ENCODE peak calls at places on chromosomes 6 and 20, in ten cellular contexts. P is heart right ventricle; Q is prostate gland; Z is CD8-positive, alpha-beta T cell; Y is BE2C; K is right cardiac atrium; L is SK-N-SH; X is right atrium auricular region; T is ovary; I is CD4-positive, alpha-beta memory T cell. D is an unnamed sample.

GRCh38 chr6:139147628-139148027 is 12.7 kb downstream of the HECA start:
- DNase-seq in P (no peak), Q (no peak), Z (no peak), Y (no peak), K (no peak), L (no peak), X (no peak), T (no peak), I (no peak), D (no peak)

GRCh38 chr6:169791721-169792131 is 40.3 kb downstream of the ERMARD start:
- DNase-seq in P (no peak), Q (no peak), Z (no peak), Y (no peak), K (no peak), L (no peak), X (no peak), T (no peak), I (no peak), D (peak; percentile 34)

GRCh38 chr6:36349240-36349639 is 12.6 kb upstream of the BNIP5 start:
- DNase-seq in P (no peak), Q (peak; percentile 90), Z (peak; percentile 19), Y (peak; percentile 68), K (no peak), L (no peak), X (no peak), T (no peak), I (peak; percentile 47), D (peak; percentile 59)

GRCh38 chr6:31356216-31356945 is 598 bp downstream of the HLA-B start:
- DNase-seq in P (peak; percentile 60), Q (no peak), Z (peak; percentile 36), Y (no peak), K (peak; percentile 84), L (peak; percentile 20), X (no peak), T (peak; percentile 38), I (peak; percentile 73), D (peak; percentile 62)

GRCh38 chr20:18156045-18156444 is 18.4 kb downstream of the KAT14 start:
- DNase-seq in P (no peak), Q (no peak), Z (no peak), Y (no peak), K (no peak), L (no peak), X (no peak), T (no peak), I (no peak), D (no peak)

GRCh38 chr20:54228841-54229240 is 21.0 kb downstream of the PFDN4 start:
- DNase-seq in P (no peak), Q (no peak), Z (no peak), Y (no peak), K (no peak), L (no peak), X (no peak), T (no peak), I (no peak), D (no peak)

GRCh38 chr6:42370323-42370985 is 81.3 kb downstream of the TRERF1 start:
- DNase-seq in P (no peak), Q (no peak), Z (no peak), Y (no peak), K (no peak), L (no peak), X (no peak), T (no peak), I (no peak), D (no peak)

GRCh38 chr20:37209661-37210314 is 30.4 kb upstream of the MROH8 start:
- DNase-seq in P (no peak), Q (no peak), Z (no peak), Y (no peak), K (no peak), L (no peak), X (no peak), T (no peak), I (no peak), D (no peak)

GRCh38 chr6:119347466-119348307 is 1.9 kb downstream of the MAN1A1 start:
- DNase-seq in P (peak; percentile 19), Q (peak; percentile 30), Z (peak; percentile 23), Y (peak; percentile 55), K (no peak), L (no peak), X (no peak), T (no peak), I (peak; percentile 53), D (peak; percentile 79)

DNA sequence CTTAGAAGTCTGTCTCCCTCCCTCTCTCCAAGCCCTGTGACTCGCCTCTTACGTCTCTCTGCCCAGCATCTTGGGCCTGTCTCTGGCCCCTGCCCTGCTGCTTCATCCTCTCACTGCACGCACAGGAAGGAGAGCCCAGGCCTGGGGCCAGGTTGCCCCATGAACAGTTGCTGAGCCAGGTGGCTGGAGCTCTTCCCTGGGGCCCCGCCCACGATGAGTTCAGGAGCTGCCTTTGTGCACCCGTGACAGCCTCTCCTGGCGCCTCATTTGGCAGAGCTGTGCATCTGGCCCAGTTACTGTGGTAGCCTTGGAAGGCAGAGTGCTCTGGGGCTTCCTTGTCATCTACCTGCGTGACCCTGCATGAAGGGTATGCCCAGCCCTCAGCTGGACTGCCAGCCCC is 44.5 kb downstream of the SLC52A3 start:
- DNase-seq in P (no peak), Q (peak; percentile 43), Z (no peak), Y (no peak), K (peak; percentile 63), L (no peak), X (no peak), T (no peak), I (no peak), D (no peak)
- H3K27me3 ChIP-seq in P (peaks cover 18% of the 10 kb centered on the region), Q (peaks cover 3% of the 10 kb centered on the region), Z (peaks cover 4% of the 10 kb centered on the region), Y (no peaks in the 10 kb centered on the region), K (no peaks in the 10 kb centered on the region), L (peaks cover 8% of the 10 kb centered on the region), X (peaks cover 6% of the 10 kb centered on the region), T (no peaks in the 10 kb centered on the region), I (peaks cover 2% of the 10 kb centered on the region), D (no peaks in the 10 kb centered on the region)

DNA sequence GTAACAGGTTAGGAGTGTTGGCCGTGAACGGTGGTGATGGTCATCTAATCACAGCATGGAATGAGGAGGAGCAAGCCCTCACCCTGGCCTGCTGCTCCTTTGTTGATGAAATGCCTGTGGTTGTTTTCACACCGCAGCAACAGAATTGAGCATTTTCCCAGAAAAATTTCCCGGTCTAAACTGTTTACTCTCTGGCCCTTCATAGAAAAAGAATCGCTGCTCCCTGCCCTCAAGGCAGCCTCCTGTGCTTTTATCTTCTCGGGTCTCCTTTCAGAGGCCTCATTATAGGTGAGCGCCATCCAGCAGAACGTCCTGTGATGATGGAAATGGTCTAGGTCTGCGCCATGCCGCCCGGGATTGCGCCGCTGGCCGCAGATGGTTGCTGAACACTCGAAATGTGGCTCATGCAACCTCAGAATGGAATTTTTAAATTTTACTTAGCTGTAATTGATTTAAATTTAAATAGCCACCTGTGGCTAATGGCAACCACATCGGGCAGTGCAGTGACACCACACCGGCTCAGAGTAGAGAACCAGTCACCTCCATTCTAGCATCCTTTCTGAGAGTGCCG is 30.2 kb downstream of the PHACTR3 start:
- DNase-seq in P (no peak), Q (no peak), Z (no peak), Y (no peak), K (no peak), L (no peak), X (peak; percentile 47), T (no peak), I (no peak), D (no peak)
- H3K9me3 ChIP-seq in P (no peaks in the 10 kb centered on the region), Q (no peaks in the 10 kb centered on the region), Z (no peaks in the 10 kb centered on the region), Y (no peaks in the 10 kb centered on the region), K (no peaks in the 10 kb centered on the region), L (no peaks in the 10 kb centered on the region), X (no peaks in the 10 kb centered on the region), T (no peaks in the 10 kb centered on the region), I (no peaks in the 10 kb centered on the region), D (no peaks in the 10 kb centered on the region)

GRCh38 chr6:50718566-50718965 is 5.2 kb downstream of the TFAP2D start:
- DNase-seq in P (no peak), Q (no peak), Z (no peak), Y (no peak), K (no peak), L (no peak), X (no peak), T (no peak), I (no peak), D (no peak)

GRCh38 chr6:50718058-50718457 is 4.7 kb downstream of the TFAP2D start:
- DNase-seq in P (no peak), Q (no peak), Z (no peak), Y (no peak), K (no peak), L (no peak), X (no peak), T (no peak), I (no peak), D (no peak)

GRCh38 chr6:50714487-50715379 is 1.4 kb downstream of the TFAP2D start:
- DNase-seq in P (no peak), Q (no peak), Z (no peak), Y (no peak), K (peak; percentile 41), L (peak; percentile 71), X (no peak), T (no peak), I (no peak), D (no peak)

GRCh38 chr6:50713977-50714486 is 706 bp downstream of the TFAP2D start:
- DNase-seq in P (no peak), Q (no peak), Z (no peak), Y (no peak), K (no peak), L (peak; percentile 43), X (no peak), T (no peak), I (no peak), D (no peak)

DNA sequence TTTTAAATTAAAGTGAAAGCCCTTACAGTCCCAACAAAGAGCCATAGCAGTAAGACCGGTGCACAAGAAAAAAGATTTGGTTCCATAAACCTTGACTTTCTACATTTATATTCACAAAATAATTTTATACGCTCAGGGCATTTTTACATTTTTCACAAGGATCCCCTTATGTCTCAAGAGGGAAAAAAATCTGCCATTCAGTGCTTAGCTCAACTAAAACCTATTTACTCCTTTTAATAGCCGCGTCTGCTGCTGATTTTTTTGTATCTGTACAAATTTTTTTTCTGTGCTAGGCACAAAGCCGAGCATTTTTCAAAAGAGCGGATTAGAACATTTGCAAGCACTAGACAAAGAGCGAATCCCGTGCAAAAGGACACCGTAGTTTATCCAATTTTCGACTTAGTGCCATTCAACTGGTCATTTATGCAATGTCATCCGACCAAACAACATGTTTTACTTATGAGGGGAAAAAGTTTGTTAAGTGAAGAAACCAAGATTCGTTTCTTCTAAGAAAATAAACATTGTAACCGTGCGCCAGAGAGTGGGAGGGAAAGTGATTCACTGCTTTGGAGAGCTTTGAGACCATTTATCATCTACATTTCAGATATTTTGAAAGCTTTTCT is 3.7 kb downstream of the TFAP2D start:
- DNase-seq in P (no peak), Q (no peak), Z (no peak), Y (no peak), K (no peak), L (no peak), X (no peak), T (no peak), I (no peak), D (no peak)
- H3K27me3 ChIP-seq in P (peaks cover 79% of the 10 kb centered on the region), Q (peaks cover 24% of the 10 kb centered on the region), Z (no peaks in the 10 kb centered on the region), Y (peaks cover 41% of the 10 kb centered on the region), K (peaks cover 3% of the 10 kb centered on the region), L (peaks cover 19% of the 10 kb centered on the region), X (no peaks in the 10 kb centered on the region), T (no peaks in the 10 kb centered on the region), I (peaks cover 12% of the 10 kb centered on the region), D (no peaks in the 10 kb centered on the region)

DNA sequence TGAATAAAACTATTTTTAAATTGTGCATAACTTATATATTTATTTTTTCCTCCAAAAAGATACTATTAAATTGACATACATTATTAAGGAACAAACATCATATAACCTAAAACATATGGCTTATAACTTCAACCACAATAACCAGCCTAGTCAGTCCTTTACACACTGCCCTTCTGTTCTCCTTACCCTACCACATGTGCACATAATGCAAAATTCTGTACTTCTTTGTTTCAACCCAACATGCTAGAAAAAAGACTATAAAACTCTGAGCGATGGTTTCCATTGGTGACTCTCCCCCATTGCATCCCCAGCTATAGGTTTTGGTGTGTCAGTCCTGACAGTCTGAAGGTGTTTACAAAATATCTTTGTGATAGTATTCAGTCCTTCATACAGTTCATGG is 14.8 kb upstream of the TTK start:
- DNase-seq in P (no peak), Q (no peak), Z (no peak), Y (no peak), K (no peak), L (no peak), X (no peak), T (no peak), I (no peak), D (no peak)
- H3K9me3 ChIP-seq in P (no peaks in the 10 kb centered on the region), Q (no peaks in the 10 kb centered on the region), Z (no peaks in the 10 kb centered on the region), Y (no peaks in the 10 kb centered on the region), K (no peaks in the 10 kb centered on the region), L (no peaks in the 10 kb centered on the region), X (no peaks in the 10 kb centered on the region), T (no peaks in the 10 kb centered on the region), I (no peaks in the 10 kb centered on the region), D (no peaks in the 10 kb centered on the region)

D was measured in right lobe of liver.